ENCODE peak calls at places on chromosomes 13 and 19, in nine cellular contexts. One of them, this sample, is unnamed.

GRCh38 chr19:36120092-36120983 is 5.1 kb downstream of the TBCB start:
- DNase-seq in ACHN: no peak
- DNase-seq in pancreas: no peak
- DNase-seq in amygdala: no peak
- DNase-seq in ascending aorta: no peak
- DNase-seq in central memory CD4-positive, alpha-beta T cell: no peak
- DNase-seq in left cardiac atrium: no peak
- DNase-seq in glutamatergic neuron: no peak
- DNase-seq in CMK: no peak
- DNase-seq in this sample: no peak

GRCh38 chr13:107867701-107868661 is 347.4 kb downstream of the LIG4 start:
- DNase-seq in ACHN: peak
- DNase-seq in pancreas: peak
- DNase-seq in amygdala: no peak
- DNase-seq in ascending aorta: no peak
- DNase-seq in central memory CD4-positive, alpha-beta T cell: no peak
- DNase-seq in left cardiac atrium: no peak
- DNase-seq in glutamatergic neuron: peak
- DNase-seq in CMK: no peak
- DNase-seq in this sample: peak

GRCh38 chr13:23159587-23160240 is 21.1 kb upstream of the SGCG start:
- DNase-seq in ACHN: no peak
- DNase-seq in pancreas: no peak
- DNase-seq in amygdala: no peak
- DNase-seq in ascending aorta: no peak
- DNase-seq in central memory CD4-positive, alpha-beta T cell: no peak
- DNase-seq in left cardiac atrium: no peak
- DNase-seq in glutamatergic neuron: peak
- DNase-seq in CMK: no peak
- DNase-seq in this sample: peak

GRCh38 chr13:109963384-109963783 is 177.0 kb upstream of the IRS2 start:
- DNase-seq in ACHN: no peak
- DNase-seq in pancreas: no peak
- DNase-seq in amygdala: no peak
- DNase-seq in ascending aorta: no peak
- DNase-seq in central memory CD4-positive, alpha-beta T cell: no peak
- DNase-seq in left cardiac atrium: no peak
- DNase-seq in glutamatergic neuron: no peak
- DNase-seq in CMK: no peak
- DNase-seq in this sample: no peak

GRCh38 chr19:41958367-41959055 is 610 bp downstream of the RABAC1 start:
- DNase-seq in ACHN: peak
- DNase-seq in pancreas: peak
- DNase-seq in amygdala: no peak
- DNase-seq in ascending aorta: peak
- DNase-seq in central memory CD4-positive, alpha-beta T cell: peak
- DNase-seq in left cardiac atrium: peak
- DNase-seq in glutamatergic neuron: peak
- DNase-seq in CMK: no peak
- DNase-seq in this sample: peak

GRCh38 chr13:91868351-91868750 is 469.9 kb downstream of the GPC5 start:
- DNase-seq in ACHN: no peak
- DNase-seq in pancreas: no peak
- DNase-seq in amygdala: no peak
- DNase-seq in ascending aorta: no peak
- DNase-seq in central memory CD4-positive, alpha-beta T cell: no peak
- DNase-seq in left cardiac atrium: no peak
- DNase-seq in glutamatergic neuron: no peak
- DNase-seq in CMK: no peak
- DNase-seq in this sample: no peak

GRCh38 chr13:110680852-110681251 is 25.1 kb downstream of the CARS2 start:
- DNase-seq in ACHN: peak
- DNase-seq in pancreas: no peak
- DNase-seq in amygdala: no peak
- DNase-seq in ascending aorta: no peak
- DNase-seq in central memory CD4-positive, alpha-beta T cell: no peak
- DNase-seq in left cardiac atrium: no peak
- DNase-seq in glutamatergic neuron: peak
- DNase-seq in CMK: peak
- DNase-seq in this sample: no peak

GRCh38 chr13:46665243-46665629 is 112.3 kb downstream of the LRCH1 start:
- DNase-seq in ACHN: no peak
- DNase-seq in pancreas: no peak
- DNase-seq in amygdala: no peak
- DNase-seq in ascending aorta: no peak
- DNase-seq in central memory CD4-positive, alpha-beta T cell: no peak
- DNase-seq in left cardiac atrium: no peak
- DNase-seq in glutamatergic neuron: no peak
- DNase-seq in CMK: no peak
- DNase-seq in this sample: no peak

GRCh38 chr19:46634045-46634655 is 1.9 kb downstream of the GNG8 start:
- DNase-seq in ACHN: peak
- DNase-seq in pancreas: peak
- DNase-seq in amygdala: peak
- DNase-seq in ascending aorta: peak
- DNase-seq in central memory CD4-positive, alpha-beta T cell: peak
- DNase-seq in left cardiac atrium: peak
- DNase-seq in glutamatergic neuron: peak
- DNase-seq in CMK: peak
- DNase-seq in this sample: peak

GRCh38 chr19:1955171-1956142 is 14.5 kb downstream of the CSNK1G2 start:
- DNase-seq in ACHN: no peak
- DNase-seq in pancreas: no peak
- DNase-seq in amygdala: no peak
- DNase-seq in ascending aorta: no peak
- DNase-seq in central memory CD4-positive, alpha-beta T cell: no peak
- DNase-seq in left cardiac atrium: no peak
- DNase-seq in glutamatergic neuron: no peak
- DNase-seq in CMK: no peak
- DNase-seq in this sample: no peak

GRCh38 chr13:53460776-53461175 is 432.2 kb downstream of the OLFM4 start:
- DNase-seq in ACHN: no peak
- DNase-seq in pancreas: no peak
- DNase-seq in amygdala: no peak
- DNase-seq in ascending aorta: no peak
- DNase-seq in central memory CD4-positive, alpha-beta T cell: no peak
- DNase-seq in left cardiac atrium: no peak
- DNase-seq in glutamatergic neuron: peak
- DNase-seq in CMK: no peak
- DNase-seq in this sample: no peak

GRCh38 chr13:110445183-110445582 is 116.3 kb downstream of the RAB20 start:
- DNase-seq in ACHN: no peak
- DNase-seq in pancreas: no peak
- DNase-seq in amygdala: no peak
- DNase-seq in ascending aorta: no peak
- DNase-seq in central memory CD4-positive, alpha-beta T cell: no peak
- DNase-seq in left cardiac atrium: no peak
- DNase-seq in glutamatergic neuron: no peak
- DNase-seq in CMK: no peak
- DNase-seq in this sample: peak

GRCh38 chr19:31451686-31452325 is 102.6 kb upstream of the TSHZ3 start:
- DNase-seq in ACHN: no peak
- DNase-seq in pancreas: no peak
- DNase-seq in amygdala: no peak
- DNase-seq in ascending aorta: no peak
- DNase-seq in central memory CD4-positive, alpha-beta T cell: no peak
- DNase-seq in left cardiac atrium: no peak
- DNase-seq in glutamatergic neuron: no peak
- DNase-seq in CMK: no peak
- DNase-seq in this sample: no peak

GRCh38 chr13:94711561-94712286 is 621 bp downstream of the SOX21 start:
- DNase-seq in ACHN: no peak
- DNase-seq in pancreas: peak
- DNase-seq in amygdala: no peak
- DNase-seq in ascending aorta: no peak
- DNase-seq in central memory CD4-positive, alpha-beta T cell: no peak
- DNase-seq in left cardiac atrium: no peak
- DNase-seq in glutamatergic neuron: peak
- DNase-seq in CMK: no peak
- DNase-seq in this sample: peak

GRCh38 chr19:58460039-58460438 is 6.8 kb upstream of the ZNF324 start:
- DNase-seq in ACHN: no peak
- DNase-seq in pancreas: no peak
- DNase-seq in amygdala: no peak
- DNase-seq in ascending aorta: no peak
- DNase-seq in central memory CD4-positive, alpha-beta T cell: no peak
- DNase-seq in left cardiac atrium: no peak
- DNase-seq in glutamatergic neuron: no peak
- DNase-seq in CMK: no peak
- DNase-seq in this sample: no peak

GRCh38 chr13:110262944-110263343 is 44.0 kb downstream of the COL4A1 start:
- DNase-seq in ACHN: no peak
- DNase-seq in pancreas: no peak
- DNase-seq in amygdala: no peak
- DNase-seq in ascending aorta: no peak
- DNase-seq in central memory CD4-positive, alpha-beta T cell: no peak
- DNase-seq in left cardiac atrium: no peak
- DNase-seq in glutamatergic neuron: no peak
- DNase-seq in CMK: no peak
- DNase-seq in this sample: no peak

GRCh38 chr19:13033819-13034611 is 38.7 kb downstream of the NFIX start:
- DNase-seq in ACHN: peak
- DNase-seq in pancreas: peak
- DNase-seq in amygdala: no peak
- DNase-seq in ascending aorta: no peak
- DNase-seq in central memory CD4-positive, alpha-beta T cell: no peak
- DNase-seq in left cardiac atrium: peak
- DNase-seq in glutamatergic neuron: peak
- DNase-seq in CMK: no peak
- DNase-seq in this sample: peak

GRCh38 chr13:84917252-84917878 is 881.9 kb downstream of the SLITRK6 start:
- DNase-seq in ACHN: peak
- DNase-seq in pancreas: no peak
- DNase-seq in amygdala: no peak
- DNase-seq in ascending aorta: no peak
- DNase-seq in central memory CD4-positive, alpha-beta T cell: no peak
- DNase-seq in left cardiac atrium: no peak
- DNase-seq in glutamatergic neuron: no peak
- DNase-seq in CMK: no peak
- DNase-seq in this sample: no peak

GRCh38 chr19:5050016-5050656 is 81.2 kb downstream of the KDM4B start:
- DNase-seq in ACHN: no peak
- DNase-seq in pancreas: no peak
- DNase-seq in amygdala: no peak
- DNase-seq in ascending aorta: no peak
- DNase-seq in central memory CD4-positive, alpha-beta T cell: no peak
- DNase-seq in left cardiac atrium: no peak
- DNase-seq in glutamatergic neuron: no peak
- DNase-seq in CMK: no peak
- DNase-seq in this sample: no peak

GRCh38 chr13:21501709-21502108 is 42.6 kb upstream of the ZDHHC20 start:
- DNase-seq in ACHN: peak
- DNase-seq in pancreas: no peak
- DNase-seq in amygdala: no peak
- DNase-seq in ascending aorta: no peak
- DNase-seq in central memory CD4-positive, alpha-beta T cell: no peak
- DNase-seq in left cardiac atrium: no peak
- DNase-seq in glutamatergic neuron: no peak
- DNase-seq in CMK: no peak
- DNase-seq in this sample: no peak

GRCh38 chr13:24251525-24251924 is 57.9 kb upstream of the C1QTNF9 start:
- DNase-seq in ACHN: no peak
- DNase-seq in pancreas: no peak
- DNase-seq in amygdala: no peak
- DNase-seq in ascending aorta: no peak
- DNase-seq in central memory CD4-positive, alpha-beta T cell: peak
- DNase-seq in left cardiac atrium: no peak
- DNase-seq in glutamatergic neuron: no peak
- DNase-seq in CMK: no peak
- DNase-seq in this sample: no peak

This sample was measured in GM20000.